ENCODE peak calls at places on chromosomes 16 and 17, in eight cellular contexts. One of them, this sample, is unnamed. For H3K9me3, the result is how much of the 10 kb centered on the place peaks cover.

GRCh38 chr17:81239714-81240555 is 817 bp downstream of the NDUFAF8 start:
- DNase-seq in breast epithelium: no peak
- DNase-seq in NT2/D1: no peak
- DNase-seq in mucosa of descending colon: no peak
- DNase-seq in left lung: no peak
- DNase-seq in neural progenitor cell: peak
- DNase-seq in sigmoid colon: no peak
- DNase-seq in ovary: no peak
- DNase-seq in this sample: peak

GRCh38 chr17:78674156-78674555 is 97.0 kb upstream of the DNAH17 start:
- DNase-seq in neural progenitor cell: no peak
- DNase-seq in NT2/D1: no peak
- DNase-seq in sigmoid colon: no peak
- DNase-seq in left lung: no peak
- DNase-seq in breast epithelium: no peak
- DNase-seq in ovary: no peak
- DNase-seq in mucosa of descending colon: no peak
- DNase-seq in this sample: no peak

GRCh38 chr16:80202831-80203230 is 338.0 kb upstream of the DYNLRB2 start:
- DNase-seq in sigmoid colon: no peak
- DNase-seq in breast epithelium: no peak
- DNase-seq in ovary: no peak
- DNase-seq in mucosa of descending colon: no peak
- DNase-seq in neural progenitor cell: no peak
- DNase-seq in left lung: no peak
- DNase-seq in NT2/D1: no peak
- DNase-seq in this sample: no peak

GRCh38 chr16:48576927-48577326 is 33.1 kb downstream of the N4BP1 start:
- DNase-seq in breast epithelium: no peak
- DNase-seq in neural progenitor cell: no peak
- DNase-seq in ovary: no peak
- DNase-seq in NT2/D1: no peak
- DNase-seq in left lung: no peak
- DNase-seq in sigmoid colon: no peak
- DNase-seq in mucosa of descending colon: no peak
- DNase-seq in this sample: no peak

GRCh38 chr16:1987198-1987597 is 2.6 kb upstream of the SYNGR3 start:
- DNase-seq in ovary: no peak
- DNase-seq in breast epithelium: no peak
- DNase-seq in neural progenitor cell: no peak
- DNase-seq in left lung: no peak
- DNase-seq in mucosa of descending colon: no peak
- DNase-seq in sigmoid colon: no peak
- DNase-seq in NT2/D1: no peak
- DNase-seq in this sample: no peak

GRCh38 chr17:51046527-51047384 is 73.9 kb downstream of the SPAG9 start:
- DNase-seq in neural progenitor cell: peak
- DNase-seq in mucosa of descending colon: no peak
- DNase-seq in left lung: peak
- DNase-seq in breast epithelium: peak
- DNase-seq in NT2/D1: peak
- DNase-seq in ovary: peak
- DNase-seq in sigmoid colon: peak
- DNase-seq in this sample: no peak

GRCh38 chr17:32445075-32445427 is 741 bp downstream of the PSMD11 start:
- DNase-seq in sigmoid colon: peak
- DNase-seq in neural progenitor cell: peak
- DNase-seq in NT2/D1: no peak
- DNase-seq in ovary: no peak
- DNase-seq in mucosa of descending colon: peak
- DNase-seq in breast epithelium: no peak
- DNase-seq in left lung: no peak
- DNase-seq in this sample: no peak

GRCh38 chr16:4690946-4691665 is 2.3 kb upstream of the NUDT16L1 start:
- DNase-seq in neural progenitor cell: no peak
- DNase-seq in ovary: no peak
- DNase-seq in mucosa of descending colon: peak
- DNase-seq in NT2/D1: no peak
- DNase-seq in sigmoid colon: peak
- DNase-seq in left lung: no peak
- DNase-seq in breast epithelium: no peak
- DNase-seq in this sample: no peak

GRCh38 chr17:82177761-82178498 is 34.7 kb downstream of the CCDC57 start:
- DNase-seq in sigmoid colon: no peak
- DNase-seq in NT2/D1: no peak
- DNase-seq in ovary: no peak
- DNase-seq in breast epithelium: no peak
- DNase-seq in left lung: no peak
- DNase-seq in mucosa of descending colon: no peak
- DNase-seq in neural progenitor cell: no peak
- DNase-seq in this sample: no peak

GRCh38 chr17:43905985-43906852 is 1.1 kb downstream of the MPP2 start:
- DNase-seq in sigmoid colon: peak
- DNase-seq in NT2/D1: peak
- DNase-seq in breast epithelium: peak
- DNase-seq in mucosa of descending colon: peak
- DNase-seq in left lung: peak
- DNase-seq in neural progenitor cell: peak
- DNase-seq in ovary: peak
- DNase-seq in this sample: no peak

GRCh38 chr17:79082311-79083190 is 7.9 kb downstream of the ENGASE start:
- DNase-seq in neural progenitor cell: peak
- DNase-seq in mucosa of descending colon: peak
- DNase-seq in sigmoid colon: no peak
- DNase-seq in NT2/D1: peak
- DNase-seq in left lung: no peak
- DNase-seq in ovary: peak
- DNase-seq in breast epithelium: no peak
- DNase-seq in this sample: peak

GRCh38 chr17:28240688-28241340 is 78.2 kb upstream of the TMEM97 start:
- DNase-seq in breast epithelium: no peak
- DNase-seq in sigmoid colon: no peak
- DNase-seq in mucosa of descending colon: no peak
- DNase-seq in neural progenitor cell: no peak
- DNase-seq in ovary: no peak
- DNase-seq in left lung: peak
- DNase-seq in NT2/D1: no peak
- DNase-seq in this sample: no peak

GRCh38 chr16:22633280-22633679 is 122.6 kb downstream of the NPIPB5 start:
- DNase-seq in mucosa of descending colon: no peak
- DNase-seq in breast epithelium: no peak
- DNase-seq in NT2/D1: no peak
- DNase-seq in left lung: no peak
- DNase-seq in sigmoid colon: no peak
- DNase-seq in ovary: no peak
- DNase-seq in neural progenitor cell: no peak
- DNase-seq in this sample: no peak

DNA sequence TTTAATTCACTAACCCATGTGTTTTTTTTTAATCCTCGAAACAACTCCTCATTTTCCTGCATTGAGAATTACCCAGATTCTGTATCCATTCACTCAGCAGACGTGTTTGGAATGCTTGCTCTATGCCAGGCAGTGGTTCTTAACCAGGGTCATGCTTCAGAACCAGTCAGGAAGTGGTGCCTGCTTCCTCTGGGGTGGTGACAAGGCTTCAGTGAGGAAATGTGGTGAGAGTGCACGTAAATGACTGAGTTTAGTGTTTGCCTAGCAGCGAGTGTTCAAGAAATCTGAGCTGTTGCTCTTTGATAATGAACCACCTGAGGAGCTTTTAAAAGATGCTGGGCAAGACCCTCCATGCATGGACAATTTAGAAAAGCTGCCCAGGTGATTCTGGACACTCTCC is 9.9 kb downstream of the ZFP90 start:
- DNase-seq in mucosa of descending colon: no peak
- DNase-seq in neural progenitor cell: no peak
- DNase-seq in breast epithelium: no peak
- DNase-seq in NT2/D1: no peak
- DNase-seq in sigmoid colon: no peak
- DNase-seq in left lung: no peak
- DNase-seq in ovary: no peak
- DNase-seq in this sample: no peak
- H3K9me3 ChIP-seq in mucosa of descending colon: half or more
- H3K9me3 ChIP-seq in neural progenitor cell: under half
- H3K9me3 ChIP-seq in breast epithelium: under half
- H3K9me3 ChIP-seq in NT2/D1: half or more
- H3K9me3 ChIP-seq in sigmoid colon: under half
- H3K9me3 ChIP-seq in left lung: under half
- H3K9me3 ChIP-seq in ovary: under half
- H3K9me3 ChIP-seq in this sample: under half

GRCh38 chr16:35732046-35732810 is 2272.8 kb downstream of the TP53TG3F start:
- DNase-seq in neural progenitor cell: no peak
- DNase-seq in NT2/D1: no peak
- DNase-seq in ovary: no peak
- DNase-seq in left lung: no peak
- DNase-seq in mucosa of descending colon: no peak
- DNase-seq in sigmoid colon: no peak
- DNase-seq in breast epithelium: no peak
- DNase-seq in this sample: no peak

GRCh38 chr16:35733971-35734702 is 2274.7 kb downstream of the TP53TG3F start:
- DNase-seq in breast epithelium: no peak
- DNase-seq in mucosa of descending colon: no peak
- DNase-seq in sigmoid colon: no peak
- DNase-seq in left lung: no peak
- DNase-seq in ovary: no peak
- DNase-seq in neural progenitor cell: no peak
- DNase-seq in NT2/D1: no peak
- DNase-seq in this sample: no peak

GRCh38 chr16:35733278-35733965 is 2274.0 kb downstream of the TP53TG3F start:
- DNase-seq in left lung: no peak
- DNase-seq in mucosa of descending colon: no peak
- DNase-seq in breast epithelium: no peak
- DNase-seq in ovary: no peak
- DNase-seq in NT2/D1: no peak
- DNase-seq in sigmoid colon: no peak
- DNase-seq in neural progenitor cell: no peak
- DNase-seq in this sample: no peak

GRCh38 chr16:35730251-35730650 is 2270.8 kb downstream of the TP53TG3F start:
- DNase-seq in ovary: no peak
- DNase-seq in sigmoid colon: no peak
- DNase-seq in mucosa of descending colon: no peak
- DNase-seq in left lung: no peak
- DNase-seq in NT2/D1: no peak
- DNase-seq in neural progenitor cell: no peak
- DNase-seq in breast epithelium: no peak
- DNase-seq in this sample: no peak

DNA sequence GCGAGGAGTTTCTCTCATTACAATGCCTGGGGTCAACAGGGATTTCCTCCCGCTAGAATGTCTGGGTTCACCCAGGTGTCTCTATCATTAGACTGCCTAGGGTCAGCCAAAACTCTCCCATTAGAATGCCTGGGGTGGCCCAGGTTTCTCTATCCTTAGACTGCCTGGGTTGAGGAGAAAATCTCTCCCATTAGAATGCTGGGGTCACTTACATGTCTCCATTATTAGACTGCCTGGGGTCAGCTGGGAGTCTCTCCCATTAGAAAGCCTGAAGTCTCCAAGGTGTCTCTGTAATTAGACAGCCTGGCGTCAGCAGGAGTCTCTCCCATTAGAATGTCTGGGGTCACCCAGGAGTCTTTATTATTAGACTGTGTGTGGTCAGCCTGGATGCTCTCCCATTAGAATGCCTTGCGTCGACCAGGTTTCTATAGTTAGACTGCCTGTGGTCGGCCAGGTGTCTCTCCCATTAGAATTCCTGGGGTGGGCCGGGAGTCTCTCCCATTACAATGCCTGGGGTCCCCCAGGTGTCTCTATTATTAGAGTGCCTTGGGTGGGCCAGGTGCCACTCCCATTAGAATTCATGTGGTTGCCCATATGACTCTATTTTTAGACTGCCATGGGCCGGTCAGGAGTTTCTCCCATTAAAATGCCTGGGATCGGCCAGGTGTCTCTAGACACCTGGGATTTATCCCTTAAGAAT is 2272.1 kb downstream of the TP53TG3F start:
- DNase-seq in mucosa of descending colon: no peak
- DNase-seq in left lung: no peak
- DNase-seq in NT2/D1: no peak
- DNase-seq in sigmoid colon: no peak
- DNase-seq in breast epithelium: no peak
- DNase-seq in neural progenitor cell: no peak
- DNase-seq in ovary: no peak
- DNase-seq in this sample: no peak
- H3K9me3 ChIP-seq in mucosa of descending colon: half or more
- H3K9me3 ChIP-seq in left lung: under half
- H3K9me3 ChIP-seq in NT2/D1: under half
- H3K9me3 ChIP-seq in sigmoid colon: under half
- H3K9me3 ChIP-seq in breast epithelium: under half
- H3K9me3 ChIP-seq in neural progenitor cell: under half
- H3K9me3 ChIP-seq in ovary: under half
- H3K9me3 ChIP-seq in this sample: under half

GRCh38 chr16:75169899-75170405 is 21.6 kb downstream of the ZFP1 start:
- DNase-seq in left lung: no peak
- DNase-seq in sigmoid colon: no peak
- DNase-seq in mucosa of descending colon: no peak
- DNase-seq in neural progenitor cell: no peak
- DNase-seq in NT2/D1: no peak
- DNase-seq in breast epithelium: no peak
- DNase-seq in ovary: no peak
- DNase-seq in this sample: no peak
- H3K9me3 ChIP-seq in left lung: under half
- H3K9me3 ChIP-seq in sigmoid colon: under half
- H3K9me3 ChIP-seq in mucosa of descending colon: half or more
- H3K9me3 ChIP-seq in neural progenitor cell: under half
- H3K9me3 ChIP-seq in NT2/D1: half or more
- H3K9me3 ChIP-seq in breast epithelium: under half
- H3K9me3 ChIP-seq in ovary: under half
- H3K9me3 ChIP-seq in this sample: under half

GRCh38 chr16:3189869-3190268 is 1.9 kb downstream of the OR1F1 start:
- DNase-seq in neural progenitor cell: peak
- DNase-seq in left lung: no peak
- DNase-seq in ovary: no peak
- DNase-seq in breast epithelium: no peak
- DNase-seq in mucosa of descending colon: no peak
- DNase-seq in NT2/D1: no peak
- DNase-seq in sigmoid colon: no peak
- DNase-seq in this sample: no peak
- H3K9me3 ChIP-seq in neural progenitor cell: under half
- H3K9me3 ChIP-seq in left lung: under half
- H3K9me3 ChIP-seq in ovary: under half
- H3K9me3 ChIP-seq in breast epithelium: under half
- H3K9me3 ChIP-seq in mucosa of descending colon: under half
- H3K9me3 ChIP-seq in NT2/D1: under half
- H3K9me3 ChIP-seq in sigmoid colon: under half
- H3K9me3 ChIP-seq in this sample: under half